ENCODE peak calls at places on chromosomes 7 and 10, in eight cellular contexts. One of them, this sample, is unnamed.
A peak's percentile ranks its signal among the peaks of the same experiment; 100 is the strongest.

GRCh38 chr7:28685660-28686417 is 272.3 kb downstream of the TRIL start:
- DNase-seq in heart right ventricle: peak; percentile 78
- DNase-seq in fibroblast of pulmonary artery: peak; percentile 99
- DNase-seq in heart left ventricle: peak; percentile 93
- DNase-seq in right atrium auricular region: peak; percentile 97
- DNase-seq in Calu3: peak; percentile 91
- DNase-seq in chondrocyte: no peak
- DNase-seq in ovary: peak; percentile 93
- DNase-seq in this sample: peak; percentile 78

GRCh38 chr7:27920281-27920946 is 180.5 kb downstream of the TAX1BP1 start:
- DNase-seq in Calu3: no peak
- DNase-seq in right atrium auricular region: no peak
- DNase-seq in chondrocyte: no peak
- DNase-seq in fibroblast of pulmonary artery: no peak
- DNase-seq in heart left ventricle: no peak
- DNase-seq in ovary: no peak
- DNase-seq in heart right ventricle: no peak
- DNase-seq in this sample: no peak

GRCh38 chr10:101867931-101868330 is 24.3 kb upstream of the KCNIP2 start:
- DNase-seq in heart right ventricle: no peak
- DNase-seq in Calu3: no peak
- DNase-seq in ovary: no peak
- DNase-seq in fibroblast of pulmonary artery: peak; percentile 37
- DNase-seq in chondrocyte: no peak
- DNase-seq in heart left ventricle: no peak
- DNase-seq in right atrium auricular region: no peak
- DNase-seq in this sample: no peak

GRCh38 chr10:97714401-97715258 is 1.1 kb downstream of the MARVELD1 start:
- DNase-seq in right atrium auricular region: peak; percentile 87
- DNase-seq in heart left ventricle: peak; percentile 84
- DNase-seq in chondrocyte: no peak
- DNase-seq in fibroblast of pulmonary artery: peak; percentile 82
- DNase-seq in Calu3: no peak
- DNase-seq in heart right ventricle: peak; percentile 71
- DNase-seq in ovary: peak; percentile 85
- DNase-seq in this sample: peak; percentile 59

GRCh38 chr10:89574348-89574747 is 39.0 kb upstream of the SLC16A12 start:
- DNase-seq in chondrocyte: no peak
- DNase-seq in heart left ventricle: no peak
- DNase-seq in ovary: no peak
- DNase-seq in fibroblast of pulmonary artery: peak; percentile 75
- DNase-seq in heart right ventricle: no peak
- DNase-seq in Calu3: no peak
- DNase-seq in right atrium auricular region: no peak
- DNase-seq in this sample: no peak

GRCh38 chr7:158266817-158267736 is 320.5 kb downstream of the PTPRN2 start:
- DNase-seq in fibroblast of pulmonary artery: no peak
- DNase-seq in ovary: no peak
- DNase-seq in right atrium auricular region: no peak
- DNase-seq in chondrocyte: peak; percentile 75
- DNase-seq in Calu3: no peak
- DNase-seq in heart right ventricle: no peak
- DNase-seq in heart left ventricle: no peak
- DNase-seq in this sample: no peak

GRCh38 chr10:119339099-119339498 is 131.7 kb downstream of the GRK5 start:
- DNase-seq in heart right ventricle: no peak
- DNase-seq in chondrocyte: no peak
- DNase-seq in right atrium auricular region: no peak
- DNase-seq in Calu3: no peak
- DNase-seq in ovary: no peak
- DNase-seq in fibroblast of pulmonary artery: no peak
- DNase-seq in heart left ventricle: peak; percentile 21
- DNase-seq in this sample: no peak

GRCh38 chr10:58950618-58951017 is 225.8 kb upstream of the PHYHIPL start:
- DNase-seq in Calu3: no peak
- DNase-seq in chondrocyte: no peak
- DNase-seq in heart left ventricle: no peak
- DNase-seq in right atrium auricular region: no peak
- DNase-seq in heart right ventricle: no peak
- DNase-seq in ovary: no peak
- DNase-seq in fibroblast of pulmonary artery: no peak
- DNase-seq in this sample: no peak

GRCh38 chr10:28910960-28911359 is 233.6 kb downstream of the BAMBI start:
- DNase-seq in heart left ventricle: no peak
- DNase-seq in fibroblast of pulmonary artery: peak; percentile 78
- DNase-seq in Calu3: no peak
- DNase-seq in ovary: no peak
- DNase-seq in right atrium auricular region: no peak
- DNase-seq in heart right ventricle: no peak
- DNase-seq in chondrocyte: no peak
- DNase-seq in this sample: no peak

GRCh38 chr7:2990949-2991470 is 52.7 kb downstream of the CARD11 start:
- DNase-seq in right atrium auricular region: no peak
- DNase-seq in chondrocyte: no peak
- DNase-seq in heart right ventricle: no peak
- DNase-seq in ovary: no peak
- DNase-seq in Calu3: no peak
- DNase-seq in heart left ventricle: no peak
- DNase-seq in fibroblast of pulmonary artery: no peak
- DNase-seq in this sample: no peak

GRCh38 chr10:97596101-97597055 is 6.9 kb downstream of the C10orf62 start:
- DNase-seq in Calu3: peak; percentile 16
- DNase-seq in heart right ventricle: no peak
- DNase-seq in heart left ventricle: no peak
- DNase-seq in ovary: no peak
- DNase-seq in right atrium auricular region: peak; percentile 91
- DNase-seq in fibroblast of pulmonary artery: peak; percentile 92
- DNase-seq in chondrocyte: no peak
- DNase-seq in this sample: no peak

GRCh38 chr7:98210513-98211220 is 572 bp upstream of the BHLHA15 start:
- DNase-seq in fibroblast of pulmonary artery: peak; percentile 5
- DNase-seq in heart right ventricle: no peak
- DNase-seq in right atrium auricular region: no peak
- DNase-seq in chondrocyte: peak; percentile 79
- DNase-seq in Calu3: no peak
- DNase-seq in heart left ventricle: no peak
- DNase-seq in ovary: no peak
- DNase-seq in this sample: no peak

GRCh38 chr7:101625076-101625914 is 3.8 kb downstream of the MYL10 start:
- DNase-seq in heart left ventricle: no peak
- DNase-seq in chondrocyte: no peak
- DNase-seq in right atrium auricular region: no peak
- DNase-seq in ovary: no peak
- DNase-seq in heart right ventricle: no peak
- DNase-seq in fibroblast of pulmonary artery: peak; percentile 16
- DNase-seq in Calu3: no peak
- DNase-seq in this sample: no peak

GRCh38 chr10:79142522-79143309 is 74.0 kb downstream of the ZMIZ1 start:
- DNase-seq in fibroblast of pulmonary artery: no peak
- DNase-seq in chondrocyte: no peak
- DNase-seq in heart left ventricle: no peak
- DNase-seq in right atrium auricular region: no peak
- DNase-seq in heart right ventricle: no peak
- DNase-seq in ovary: no peak
- DNase-seq in Calu3: no peak
- DNase-seq in this sample: no peak

GRCh38 chr10:132036153-132036886 is 29.4 kb upstream of the JAKMIP3 start:
- DNase-seq in fibroblast of pulmonary artery: peak; percentile 8
- DNase-seq in heart left ventricle: peak; percentile 48
- DNase-seq in chondrocyte: peak; percentile 73
- DNase-seq in heart right ventricle: peak; percentile 37
- DNase-seq in Calu3: no peak
- DNase-seq in ovary: peak; percentile 42
- DNase-seq in right atrium auricular region: no peak
- DNase-seq in this sample: no peak

GRCh38 chr10:93465806-93466675 is 16.1 kb downstream of the MYOF start:
- DNase-seq in right atrium auricular region: peak; percentile 90
- DNase-seq in chondrocyte: peak; percentile 96
- DNase-seq in ovary: peak; percentile 50
- DNase-seq in fibroblast of pulmonary artery: peak; percentile 93
- DNase-seq in heart left ventricle: peak; percentile 88
- DNase-seq in heart right ventricle: peak; percentile 74
- DNase-seq in Calu3: peak; percentile 87
- DNase-seq in this sample: no peak

GRCh38 chr10:24468281-24468751 is 255.4 kb downstream of the ARHGAP21 start:
- DNase-seq in chondrocyte: no peak
- DNase-seq in ovary: no peak
- DNase-seq in heart right ventricle: peak; percentile 22
- DNase-seq in right atrium auricular region: no peak
- DNase-seq in Calu3: no peak
- DNase-seq in fibroblast of pulmonary artery: no peak
- DNase-seq in heart left ventricle: no peak
- DNase-seq in this sample: no peak

GRCh38 chr7:47720141-47720906 is 138.4 kb upstream of the TNS3 start:
- DNase-seq in ovary: peak; percentile 78
- DNase-seq in fibroblast of pulmonary artery: peak; percentile 87
- DNase-seq in heart right ventricle: peak; percentile 58
- DNase-seq in right atrium auricular region: no peak
- DNase-seq in Calu3: no peak
- DNase-seq in heart left ventricle: peak; percentile 81
- DNase-seq in chondrocyte: no peak
- DNase-seq in this sample: peak; percentile 61

GRCh38 chr10:81838950-81839349 is 36.0 kb upstream of the NRG3 start:
- DNase-seq in ovary: no peak
- DNase-seq in chondrocyte: no peak
- DNase-seq in right atrium auricular region: no peak
- DNase-seq in heart left ventricle: no peak
- DNase-seq in heart right ventricle: no peak
- DNase-seq in fibroblast of pulmonary artery: peak; percentile 6
- DNase-seq in Calu3: peak; percentile 36
- DNase-seq in this sample: no peak

GRCh38 chr10:129853236-129853946 is 110.7 kb downstream of the EBF3 start:
- DNase-seq in ovary: no peak
- DNase-seq in right atrium auricular region: no peak
- DNase-seq in chondrocyte: no peak
- DNase-seq in Calu3: no peak
- DNase-seq in fibroblast of pulmonary artery: peak; percentile 42
- DNase-seq in heart left ventricle: no peak
- DNase-seq in heart right ventricle: no peak
- DNase-seq in this sample: no peak

GRCh38 chr7:52592698-52593097 is 442.7 kb upstream of the POM121L12 start:
- DNase-seq in Calu3: no peak
- DNase-seq in ovary: no peak
- DNase-seq in heart right ventricle: no peak
- DNase-seq in heart left ventricle: no peak
- DNase-seq in fibroblast of pulmonary artery: no peak
- DNase-seq in chondrocyte: no peak
- DNase-seq in right atrium auricular region: no peak
- DNase-seq in this sample: no peak
- TF ChIP-seq CTCF in Calu3: no peak
- TF ChIP-seq CTCF in ovary: no peak
- TF ChIP-seq CTCF in heart right ventricle: no peak
- TF ChIP-seq CTCF in heart left ventricle: no peak
- TF ChIP-seq CTCF in fibroblast of pulmonary artery: no peak
- TF ChIP-seq CTCF in chondrocyte: no peak
- TF ChIP-seq CTCF in right atrium auricular region: no peak
- TF ChIP-seq CTCF in this sample: no peak

GRCh38 chr10:6918305-6918704 is 338.2 kb upstream of the PRKCQ start:
- DNase-seq in fibroblast of pulmonary artery: no peak
- DNase-seq in heart right ventricle: no peak
- DNase-seq in chondrocyte: no peak
- DNase-seq in right atrium auricular region: no peak
- DNase-seq in heart left ventricle: peak; percentile 30
- DNase-seq in Calu3: peak; percentile 24
- DNase-seq in ovary: no peak
- DNase-seq in this sample: no peak
- TF ChIP-seq CTCF in fibroblast of pulmonary artery: peak; percentile 40
- TF ChIP-seq CTCF in heart right ventricle: peak; percentile 65
- TF ChIP-seq CTCF in chondrocyte: peak; percentile 77
- TF ChIP-seq CTCF in right atrium auricular region: no peak
- TF ChIP-seq CTCF in heart left ventricle: peak; percentile 10
- TF ChIP-seq CTCF in Calu3: peak; percentile 60
- TF ChIP-seq CTCF in ovary: no peak
- TF ChIP-seq CTCF in this sample: no peak

DNA sequence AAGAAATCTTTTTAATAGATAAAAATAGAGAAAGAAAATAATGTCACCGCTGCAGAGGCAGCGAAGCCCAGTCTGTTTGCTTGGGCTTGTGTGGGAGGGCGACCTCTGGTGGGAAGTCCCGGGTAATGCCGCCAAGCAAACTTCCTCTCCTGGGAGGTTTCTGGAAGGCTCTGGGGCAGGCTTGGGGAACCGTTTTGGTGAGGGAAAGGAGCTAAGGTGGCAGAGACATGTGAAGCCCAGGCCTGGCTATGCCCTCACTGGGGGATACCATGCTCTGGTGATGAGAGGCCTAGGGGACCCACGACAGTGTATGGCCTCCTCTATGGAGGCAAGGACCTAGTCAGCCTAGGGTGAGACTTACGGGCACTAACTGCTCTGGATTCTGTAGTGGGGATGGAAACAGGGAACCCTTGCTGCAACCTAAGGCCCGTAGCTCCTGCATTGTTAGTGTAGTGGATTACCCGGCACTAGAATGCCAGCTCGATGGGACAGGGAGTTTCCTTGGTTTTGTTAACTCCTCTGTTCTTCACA is 605.1 kb downstream of the LRMDA start:
- DNase-seq in right atrium auricular region: peak; percentile 79
- DNase-seq in heart right ventricle: peak; percentile 73
- DNase-seq in ovary: peak; percentile 79
- DNase-seq in Calu3: peak; percentile 87
- DNase-seq in fibroblast of pulmonary artery: peak; percentile 76
- DNase-seq in chondrocyte: no peak
- DNase-seq in heart left ventricle: peak; percentile 77
- DNase-seq in this sample: peak; percentile 61
- TF ChIP-seq CTCF in right atrium auricular region: peak; percentile 95
- TF ChIP-seq CTCF in heart right ventricle: peak; percentile 91
- TF ChIP-seq CTCF in ovary: peak; percentile 75
- TF ChIP-seq CTCF in Calu3: peak; percentile 92
- TF ChIP-seq CTCF in fibroblast of pulmonary artery: peak; percentile 98
- TF ChIP-seq CTCF in chondrocyte: peak; percentile 94
- TF ChIP-seq CTCF in heart left ventricle: peak; percentile 86
- TF ChIP-seq CTCF in this sample: peak; percentile 92

GRCh38 chr10:34094146-34094696 is 720.9 kb downstream of the PARD3 start:
- DNase-seq in right atrium auricular region: peak; percentile 49
- DNase-seq in heart right ventricle: no peak
- DNase-seq in fibroblast of pulmonary artery: no peak
- DNase-seq in heart left ventricle: no peak
- DNase-seq in ovary: no peak
- DNase-seq in Calu3: no peak
- DNase-seq in chondrocyte: no peak
- DNase-seq in this sample: no peak

GRCh38 chr10:34091796-34092195 is 723.3 kb downstream of the PARD3 start:
- DNase-seq in heart right ventricle: no peak
- DNase-seq in fibroblast of pulmonary artery: no peak
- DNase-seq in chondrocyte: no peak
- DNase-seq in ovary: no peak
- DNase-seq in Calu3: no peak
- DNase-seq in heart left ventricle: no peak
- DNase-seq in right atrium auricular region: peak; percentile 47
- DNase-seq in this sample: no peak

GRCh38 chr10:34094961-34095360 is 720.1 kb downstream of the PARD3 start:
- DNase-seq in heart right ventricle: no peak
- DNase-seq in Calu3: no peak
- DNase-seq in fibroblast of pulmonary artery: no peak
- DNase-seq in chondrocyte: no peak
- DNase-seq in heart left ventricle: no peak
- DNase-seq in ovary: no peak
- DNase-seq in right atrium auricular region: no peak
- DNase-seq in this sample: no peak

GRCh38 chr10:34089294-34089693 is 725.8 kb downstream of the PARD3 start:
- DNase-seq in ovary: no peak
- DNase-seq in chondrocyte: no peak
- DNase-seq in heart left ventricle: no peak
- DNase-seq in Calu3: no peak
- DNase-seq in right atrium auricular region: peak; percentile 49
- DNase-seq in fibroblast of pulmonary artery: no peak
- DNase-seq in heart right ventricle: no peak
- DNase-seq in this sample: no peak

GRCh38 chr10:34092891-34093290 is 722.2 kb downstream of the PARD3 start:
- DNase-seq in Calu3: no peak
- DNase-seq in right atrium auricular region: no peak
- DNase-seq in heart left ventricle: no peak
- DNase-seq in ovary: no peak
- DNase-seq in heart right ventricle: no peak
- DNase-seq in fibroblast of pulmonary artery: no peak
- DNase-seq in chondrocyte: no peak
- DNase-seq in this sample: no peak
- TF ChIP-seq CTCF in Calu3: no peak
- TF ChIP-seq CTCF in right atrium auricular region: no peak
- TF ChIP-seq CTCF in heart left ventricle: no peak
- TF ChIP-seq CTCF in ovary: no peak
- TF ChIP-seq CTCF in heart right ventricle: no peak
- TF ChIP-seq CTCF in fibroblast of pulmonary artery: no peak
- TF ChIP-seq CTCF in chondrocyte: no peak
- TF ChIP-seq CTCF in this sample: no peak

This sample was measured in mesothelial cell of epicardium.